ENCODE peak calls at places on chromosome 17, in eight cellular contexts. One of them, this sample, is unnamed.

GRCh38 chr17:5584971-5585794 is 874 bp upstream of the NLRP1 start:
- DNase-seq in left ventricle myocardium inferior: peak
- DNase-seq in tibial artery: no peak
- DNase-seq in CD8-positive, alpha-beta memory T cell: no peak
- DNase-seq in substantia nigra: no peak
- DNase-seq in ovary: no peak
- DNase-seq in caudate nucleus: no peak
- DNase-seq in A549: no peak
- DNase-seq in this sample: no peak

GRCh38 chr17:81241648-81242420 is 2.7 kb downstream of the NDUFAF8 start:
- DNase-seq in left ventricle myocardium inferior: no peak
- DNase-seq in tibial artery: peak
- DNase-seq in CD8-positive, alpha-beta memory T cell: peak
- DNase-seq in substantia nigra: peak
- DNase-seq in ovary: no peak
- DNase-seq in caudate nucleus: no peak
- DNase-seq in A549: peak
- DNase-seq in this sample: no peak

GRCh38 chr17:64984776-64985521 is 65.7 kb upstream of the LRRC37A3 start:
- DNase-seq in left ventricle myocardium inferior: no peak
- DNase-seq in tibial artery: no peak
- DNase-seq in CD8-positive, alpha-beta memory T cell: peak
- DNase-seq in substantia nigra: no peak
- DNase-seq in ovary: no peak
- DNase-seq in caudate nucleus: no peak
- DNase-seq in A549: no peak
- DNase-seq in this sample: no peak

GRCh38 chr17:81926451-81927144 is 937 bp downstream of the MAFG start:
- DNase-seq in left ventricle myocardium inferior: peak
- DNase-seq in tibial artery: peak
- DNase-seq in CD8-positive, alpha-beta memory T cell: peak
- DNase-seq in substantia nigra: peak
- DNase-seq in ovary: peak
- DNase-seq in caudate nucleus: no peak
- DNase-seq in A549: peak
- DNase-seq in this sample: peak

GRCh38 chr17:6940186-6940649 is 55.6 kb upstream of the ALOX12 start:
- DNase-seq in left ventricle myocardium inferior: no peak
- DNase-seq in tibial artery: no peak
- DNase-seq in CD8-positive, alpha-beta memory T cell: no peak
- DNase-seq in substantia nigra: peak
- DNase-seq in ovary: no peak
- DNase-seq in caudate nucleus: no peak
- DNase-seq in A549: no peak
- DNase-seq in this sample: no peak

GRCh38 chr17:73696251-73696650 is 52.0 kb upstream of the SDK2 start:
- DNase-seq in left ventricle myocardium inferior: no peak
- DNase-seq in tibial artery: no peak
- DNase-seq in CD8-positive, alpha-beta memory T cell: no peak
- DNase-seq in substantia nigra: no peak
- DNase-seq in ovary: no peak
- DNase-seq in caudate nucleus: no peak
- DNase-seq in A549: no peak
- DNase-seq in this sample: no peak

GRCh38 chr17:57085448-57086068 is 512 bp downstream of the AKAP1 start:
- DNase-seq in left ventricle myocardium inferior: peak
- DNase-seq in tibial artery: peak
- DNase-seq in CD8-positive, alpha-beta memory T cell: peak
- DNase-seq in substantia nigra: peak
- DNase-seq in ovary: peak
- DNase-seq in caudate nucleus: peak
- DNase-seq in A549: peak
- DNase-seq in this sample: peak

GRCh38 chr17:58402047-58402446 is 15.3 kb downstream of the RNF43 start:
- DNase-seq in left ventricle myocardium inferior: no peak
- DNase-seq in tibial artery: no peak
- DNase-seq in CD8-positive, alpha-beta memory T cell: no peak
- DNase-seq in substantia nigra: no peak
- DNase-seq in ovary: no peak
- DNase-seq in caudate nucleus: no peak
- DNase-seq in A549: no peak
- DNase-seq in this sample: no peak

GRCh38 chr17:14302421-14303099 is 1.7 kb downstream of the HS3ST3B1 start:
- DNase-seq in left ventricle myocardium inferior: peak
- DNase-seq in tibial artery: peak
- DNase-seq in CD8-positive, alpha-beta memory T cell: peak
- DNase-seq in substantia nigra: peak
- DNase-seq in ovary: peak
- DNase-seq in caudate nucleus: peak
- DNase-seq in A549: peak
- DNase-seq in this sample: peak

GRCh38 chr17:67546578-67547527 is 169.8 kb downstream of the PITPNC1 start:
- DNase-seq in left ventricle myocardium inferior: peak
- DNase-seq in tibial artery: peak
- DNase-seq in CD8-positive, alpha-beta memory T cell: no peak
- DNase-seq in substantia nigra: peak
- DNase-seq in ovary: peak
- DNase-seq in caudate nucleus: no peak
- DNase-seq in A549: no peak
- DNase-seq in this sample: peak

GRCh38 chr17:66848496-66848895 is 13.6 kb downstream of the CACNG5 start:
- DNase-seq in left ventricle myocardium inferior: no peak
- DNase-seq in tibial artery: no peak
- DNase-seq in CD8-positive, alpha-beta memory T cell: no peak
- DNase-seq in substantia nigra: no peak
- DNase-seq in ovary: no peak
- DNase-seq in caudate nucleus: no peak
- DNase-seq in A549: no peak
- DNase-seq in this sample: no peak

GRCh38 chr17:56793947-56794346 is 39.8 kb downstream of the C17orf67 start:
- DNase-seq in left ventricle myocardium inferior: no peak
- DNase-seq in tibial artery: no peak
- DNase-seq in CD8-positive, alpha-beta memory T cell: no peak
- DNase-seq in substantia nigra: no peak
- DNase-seq in ovary: no peak
- DNase-seq in caudate nucleus: no peak
- DNase-seq in A549: no peak
- DNase-seq in this sample: no peak

GRCh38 chr17:19630651-19631050 is 17.9 kb upstream of the ALDH3A2 start:
- DNase-seq in left ventricle myocardium inferior: no peak
- DNase-seq in tibial artery: no peak
- DNase-seq in CD8-positive, alpha-beta memory T cell: no peak
- DNase-seq in substantia nigra: no peak
- DNase-seq in ovary: no peak
- DNase-seq in caudate nucleus: no peak
- DNase-seq in A549: no peak
- DNase-seq in this sample: no peak

GRCh38 chr17:44198721-44199552 is 747 bp downstream of the ATXN7L3 start:
- DNase-seq in left ventricle myocardium inferior: peak
- DNase-seq in tibial artery: peak
- DNase-seq in CD8-positive, alpha-beta memory T cell: peak
- DNase-seq in substantia nigra: peak
- DNase-seq in ovary: peak
- DNase-seq in caudate nucleus: peak
- DNase-seq in A549: peak
- DNase-seq in this sample: peak

DNA sequence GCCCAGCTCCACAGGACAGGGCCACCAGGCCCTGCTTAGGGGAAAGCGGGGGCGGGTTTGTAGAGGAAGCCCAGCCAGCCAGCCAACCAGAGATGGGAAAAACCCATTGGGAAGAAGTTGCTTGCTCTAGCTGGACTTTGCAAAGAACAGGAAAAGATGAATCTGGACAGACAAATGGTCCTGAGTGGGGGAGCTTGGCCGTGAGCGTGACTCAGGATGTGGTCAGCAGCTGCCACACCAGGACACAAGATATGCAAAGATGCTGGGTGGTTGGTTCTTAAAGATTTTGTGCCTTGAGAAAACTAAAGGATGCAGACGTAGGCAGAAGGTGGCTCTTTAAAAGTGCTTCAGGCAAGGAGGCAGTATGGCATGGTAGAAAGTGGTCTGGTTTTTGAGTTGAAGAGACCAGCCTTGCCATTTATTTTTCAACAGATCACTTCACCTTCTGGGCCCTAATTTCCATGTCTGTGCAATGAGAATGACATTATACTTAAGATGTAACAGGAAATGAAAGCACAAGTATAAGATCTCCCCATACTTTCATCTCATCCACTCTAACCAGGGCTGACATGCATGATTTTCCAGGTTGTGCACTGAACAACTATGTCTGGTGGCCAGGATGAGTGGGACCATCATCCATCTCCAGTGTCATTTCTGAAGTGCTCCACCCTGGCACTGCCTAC is 27.8 kb upstream of the HEATR6 start:
- DNase-seq in left ventricle myocardium inferior: no peak
- DNase-seq in tibial artery: no peak
- DNase-seq in CD8-positive, alpha-beta memory T cell: no peak
- DNase-seq in substantia nigra: no peak
- DNase-seq in ovary: no peak
- DNase-seq in caudate nucleus: no peak
- DNase-seq in A549: no peak
- DNase-seq in this sample: no peak
- H3K27ac ChIP-seq in left ventricle myocardium inferior: no peak
- H3K27ac ChIP-seq in tibial artery: no peak
- H3K27ac ChIP-seq in CD8-positive, alpha-beta memory T cell: no peak
- H3K27ac ChIP-seq in substantia nigra: no peak
- H3K27ac ChIP-seq in ovary: no peak
- H3K27ac ChIP-seq in caudate nucleus: no peak
- H3K27ac ChIP-seq in A549: no peak
- H3K27ac ChIP-seq in this sample: no peak

GRCh38 chr17:76586741-76587487 is 1.3 kb upstream of the ST6GALNAC2 start:
- DNase-seq in left ventricle myocardium inferior: no peak
- DNase-seq in tibial artery: no peak
- DNase-seq in CD8-positive, alpha-beta memory T cell: no peak
- DNase-seq in substantia nigra: no peak
- DNase-seq in ovary: no peak
- DNase-seq in caudate nucleus: no peak
- DNase-seq in A549: no peak
- DNase-seq in this sample: peak
- H3K27ac ChIP-seq in left ventricle myocardium inferior: no peak
- H3K27ac ChIP-seq in tibial artery: no peak
- H3K27ac ChIP-seq in CD8-positive, alpha-beta memory T cell: no peak
- H3K27ac ChIP-seq in substantia nigra: no peak
- H3K27ac ChIP-seq in ovary: no peak
- H3K27ac ChIP-seq in caudate nucleus: no peak
- H3K27ac ChIP-seq in A549: no peak
- H3K27ac ChIP-seq in this sample: no peak

DNA sequence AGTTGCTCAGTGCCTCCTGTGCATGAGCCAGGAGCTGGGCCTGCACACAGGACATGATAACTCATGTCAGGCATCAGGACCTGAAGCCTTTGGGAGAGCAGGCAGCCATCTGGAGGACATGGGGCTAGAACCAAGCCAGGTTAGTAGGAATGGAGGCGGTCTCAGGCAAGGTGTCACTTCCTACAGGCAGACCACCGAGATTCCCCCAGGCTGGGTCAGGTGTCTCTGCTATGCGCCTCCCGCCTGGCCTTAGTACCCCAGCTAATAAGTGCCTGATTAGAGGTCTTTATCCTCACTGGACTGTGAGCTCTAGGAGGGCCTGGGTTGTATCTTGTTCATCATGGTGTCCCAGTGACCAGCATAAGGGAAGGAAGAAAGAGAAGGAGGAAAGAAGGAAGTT is 15.6 kb downstream of the SAMD14 start:
- DNase-seq in left ventricle myocardium inferior: no peak
- DNase-seq in tibial artery: no peak
- DNase-seq in CD8-positive, alpha-beta memory T cell: no peak
- DNase-seq in substantia nigra: no peak
- DNase-seq in ovary: no peak
- DNase-seq in caudate nucleus: no peak
- DNase-seq in A549: no peak
- DNase-seq in this sample: no peak
- H3K27ac ChIP-seq in left ventricle myocardium inferior: peak
- H3K27ac ChIP-seq in tibial artery: no peak
- H3K27ac ChIP-seq in CD8-positive, alpha-beta memory T cell: no peak
- H3K27ac ChIP-seq in substantia nigra: no peak
- H3K27ac ChIP-seq in ovary: no peak
- H3K27ac ChIP-seq in caudate nucleus: no peak
- H3K27ac ChIP-seq in A549: no peak
- H3K27ac ChIP-seq in this sample: no peak

GRCh38 chr17:332558-333322 is 19.9 kb downstream of the RPH3AL start:
- DNase-seq in left ventricle myocardium inferior: no peak
- DNase-seq in tibial artery: peak
- DNase-seq in CD8-positive, alpha-beta memory T cell: no peak
- DNase-seq in substantia nigra: no peak
- DNase-seq in ovary: peak
- DNase-seq in caudate nucleus: no peak
- DNase-seq in A549: no peak
- DNase-seq in this sample: peak
- H3K27ac ChIP-seq in left ventricle myocardium inferior: peak
- H3K27ac ChIP-seq in tibial artery: peak
- H3K27ac ChIP-seq in CD8-positive, alpha-beta memory T cell: no peak
- H3K27ac ChIP-seq in substantia nigra: peak
- H3K27ac ChIP-seq in ovary: peak
- H3K27ac ChIP-seq in caudate nucleus: peak
- H3K27ac ChIP-seq in A549: peak
- H3K27ac ChIP-seq in this sample: peak

GRCh38 chr17:78356163-78356713 is 3.6 kb downstream of the SOCS3 start:
- DNase-seq in left ventricle myocardium inferior: no peak
- DNase-seq in tibial artery: no peak
- DNase-seq in CD8-positive, alpha-beta memory T cell: peak
- DNase-seq in substantia nigra: peak
- DNase-seq in ovary: no peak
- DNase-seq in caudate nucleus: peak
- DNase-seq in A549: peak
- DNase-seq in this sample: no peak
- H3K27ac ChIP-seq in left ventricle myocardium inferior: peak
- H3K27ac ChIP-seq in tibial artery: peak
- H3K27ac ChIP-seq in CD8-positive, alpha-beta memory T cell: peak
- H3K27ac ChIP-seq in substantia nigra: no peak
- H3K27ac ChIP-seq in ovary: no peak
- H3K27ac ChIP-seq in caudate nucleus: no peak
- H3K27ac ChIP-seq in A549: peak
- H3K27ac ChIP-seq in this sample: peak

DNA sequence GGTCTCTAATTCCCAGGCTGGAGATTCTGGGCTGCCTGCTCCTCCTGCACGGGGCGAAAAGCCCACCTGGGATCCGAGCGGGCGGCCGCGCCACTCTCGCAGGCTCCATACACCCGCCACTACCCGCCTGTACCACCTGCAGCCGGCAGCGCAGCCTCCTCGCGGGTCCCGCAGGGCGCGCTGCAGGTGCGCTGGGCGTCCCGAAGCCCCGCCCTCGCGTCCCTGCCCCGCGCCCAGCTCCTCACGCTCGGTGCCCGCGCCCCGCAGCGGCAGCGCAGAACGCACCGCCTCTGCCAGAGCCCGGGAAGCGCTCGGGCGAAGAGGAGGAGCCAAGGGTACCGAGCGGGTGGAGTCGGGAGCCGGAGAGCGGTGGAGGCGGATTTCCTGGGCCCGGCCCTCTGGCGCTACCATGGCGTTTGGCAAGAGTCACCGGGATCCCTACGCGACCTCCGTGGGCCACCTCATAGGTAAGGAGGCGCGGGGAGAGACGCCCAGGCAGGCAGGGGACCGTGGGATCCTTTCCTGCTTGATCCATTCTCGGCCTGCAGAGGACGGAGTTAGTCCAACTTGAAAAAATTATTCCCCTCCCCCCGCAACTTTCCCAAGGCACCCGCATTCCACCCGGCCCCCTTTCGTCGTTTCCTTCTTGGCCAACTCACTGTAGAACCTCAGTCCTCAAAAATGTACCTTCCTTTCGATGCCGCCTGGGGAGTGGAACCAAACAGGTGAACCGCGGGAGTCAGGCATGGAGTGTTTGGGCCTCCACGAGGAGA is at the start of gene TOM1L1:
- DNase-seq in left ventricle myocardium inferior: peak
- DNase-seq in tibial artery: peak
- DNase-seq in CD8-positive, alpha-beta memory T cell: no peak
- DNase-seq in substantia nigra: peak
- DNase-seq in ovary: peak
- DNase-seq in caudate nucleus: peak
- DNase-seq in A549: peak
- DNase-seq in this sample: peak
- H3K27ac ChIP-seq in left ventricle myocardium inferior: peak
- H3K27ac ChIP-seq in tibial artery: no peak
- H3K27ac ChIP-seq in CD8-positive, alpha-beta memory T cell: peak
- H3K27ac ChIP-seq in substantia nigra: no peak
- H3K27ac ChIP-seq in ovary: no peak
- H3K27ac ChIP-seq in caudate nucleus: no peak
- H3K27ac ChIP-seq in A549: peak
- H3K27ac ChIP-seq in this sample: peak

This sample was measured in upper lobe of right lung.